ENCODE peak calls at places on chromosomes 16 and 17, in ten cellular contexts. One of them, this sample, is unnamed.

GRCh38 chr17:29848737-29849136 is 81.3 kb downstream of the SSH2 start:
- DNase-seq in NCI-H345: no peak
- DNase-seq in MCF 10A: no peak
- DNase-seq in iPS DF 6.9: no peak
- DNase-seq in effector CD4-positive, alpha-beta T cell: no peak
- DNase-seq in BE2C: no peak
- DNase-seq in germinal center: no peak
- DNase-seq in astrocyte of the spinal cord: peak; percentile 20
- DNase-seq in AG10803: no peak
- DNase-seq in hypothalamus: no peak
- DNase-seq in this sample: no peak

GRCh38 chr17:48577330-48577945 is 712 bp downstream of the HOXB4 start:
- DNase-seq in NCI-H345: no peak
- DNase-seq in MCF 10A: no peak
- DNase-seq in iPS DF 6.9: no peak
- DNase-seq in effector CD4-positive, alpha-beta T cell: no peak
- DNase-seq in BE2C: no peak
- DNase-seq in germinal center: peak; percentile 40
- DNase-seq in astrocyte of the spinal cord: no peak
- DNase-seq in AG10803: peak; percentile 59
- DNase-seq in hypothalamus: no peak
- DNase-seq in this sample: no peak

GRCh38 chr16:88128556-88128955 is 177.3 kb downstream of the BANP start:
- DNase-seq in NCI-H345: no peak
- DNase-seq in MCF 10A: no peak
- DNase-seq in iPS DF 6.9: no peak
- DNase-seq in effector CD4-positive, alpha-beta T cell: no peak
- DNase-seq in BE2C: no peak
- DNase-seq in germinal center: no peak
- DNase-seq in astrocyte of the spinal cord: no peak
- DNase-seq in AG10803: no peak
- DNase-seq in hypothalamus: no peak
- DNase-seq in this sample: no peak

GRCh38 chr17:81644976-81645952 is 8.3 kb downstream of the TSPAN10 start:
- DNase-seq in NCI-H345: no peak
- DNase-seq in MCF 10A: no peak
- DNase-seq in iPS DF 6.9: no peak
- DNase-seq in effector CD4-positive, alpha-beta T cell: no peak
- DNase-seq in BE2C: peak; percentile 51
- DNase-seq in germinal center: no peak
- DNase-seq in astrocyte of the spinal cord: no peak
- DNase-seq in AG10803: no peak
- DNase-seq in hypothalamus: no peak
- DNase-seq in this sample: no peak

GRCh38 chr16:53433509-53433908 is 762 bp upstream of the RBL2 start:
- DNase-seq in NCI-H345: no peak
- DNase-seq in MCF 10A: no peak
- DNase-seq in iPS DF 6.9: no peak
- DNase-seq in effector CD4-positive, alpha-beta T cell: no peak
- DNase-seq in BE2C: no peak
- DNase-seq in germinal center: no peak
- DNase-seq in astrocyte of the spinal cord: no peak
- DNase-seq in AG10803: no peak
- DNase-seq in hypothalamus: no peak
- DNase-seq in this sample: no peak

GRCh38 chr16:4288148-4288921 is 15.5 kb upstream of the TFAP4 start:
- DNase-seq in NCI-H345: peak; percentile 65
- DNase-seq in MCF 10A: peak; percentile 66
- DNase-seq in iPS DF 6.9: no peak
- DNase-seq in effector CD4-positive, alpha-beta T cell: peak; percentile 82
- DNase-seq in BE2C: peak; percentile 84
- DNase-seq in germinal center: peak; percentile 90
- DNase-seq in astrocyte of the spinal cord: peak; percentile 45
- DNase-seq in AG10803: peak; percentile 46
- DNase-seq in hypothalamus: peak; percentile 16
- DNase-seq in this sample: no peak

GRCh38 chr16:15502041-15502725 is 67.8 kb downstream of the BMERB1 start:
- DNase-seq in NCI-H345: no peak
- DNase-seq in MCF 10A: peak; percentile 86
- DNase-seq in iPS DF 6.9: no peak
- DNase-seq in effector CD4-positive, alpha-beta T cell: no peak
- DNase-seq in BE2C: no peak
- DNase-seq in germinal center: no peak
- DNase-seq in astrocyte of the spinal cord: peak; percentile 97
- DNase-seq in AG10803: peak; percentile 83
- DNase-seq in hypothalamus: no peak
- DNase-seq in this sample: no peak

GRCh38 chr16:73527191-73527590 is 479.3 kb upstream of the ZFHX3 start:
- DNase-seq in NCI-H345: no peak
- DNase-seq in MCF 10A: peak; percentile 5
- DNase-seq in iPS DF 6.9: no peak
- DNase-seq in effector CD4-positive, alpha-beta T cell: no peak
- DNase-seq in BE2C: no peak
- DNase-seq in germinal center: no peak
- DNase-seq in astrocyte of the spinal cord: no peak
- DNase-seq in AG10803: no peak
- DNase-seq in hypothalamus: no peak
- DNase-seq in this sample: no peak

GRCh38 chr17:40017422-40018080 is 2.3 kb downstream of the CSF3 start:
- DNase-seq in NCI-H345: no peak
- DNase-seq in MCF 10A: no peak
- DNase-seq in iPS DF 6.9: no peak
- DNase-seq in effector CD4-positive, alpha-beta T cell: no peak
- DNase-seq in BE2C: no peak
- DNase-seq in germinal center: no peak
- DNase-seq in astrocyte of the spinal cord: no peak
- DNase-seq in AG10803: no peak
- DNase-seq in hypothalamus: no peak
- DNase-seq in this sample: no peak

GRCh38 chr16:67167588-67167987 is 2.8 kb upstream of the NOL3 start:
- DNase-seq in NCI-H345: no peak
- DNase-seq in MCF 10A: no peak
- DNase-seq in iPS DF 6.9: no peak
- DNase-seq in effector CD4-positive, alpha-beta T cell: no peak
- DNase-seq in BE2C: no peak
- DNase-seq in germinal center: no peak
- DNase-seq in astrocyte of the spinal cord: no peak
- DNase-seq in AG10803: no peak
- DNase-seq in hypothalamus: no peak
- DNase-seq in this sample: no peak

GRCh38 chr17:77054926-77055325 is 85.8 kb upstream of the SEC14L1 start:
- DNase-seq in NCI-H345: peak; percentile 54
- DNase-seq in MCF 10A: no peak
- DNase-seq in iPS DF 6.9: no peak
- DNase-seq in effector CD4-positive, alpha-beta T cell: no peak
- DNase-seq in BE2C: peak; percentile 73
- DNase-seq in germinal center: no peak
- DNase-seq in astrocyte of the spinal cord: no peak
- DNase-seq in AG10803: no peak
- DNase-seq in hypothalamus: no peak
- DNase-seq in this sample: no peak

GRCh38 chr17:36888236-36888957 is 48.9 kb upstream of the LHX1 start:
- DNase-seq in NCI-H345: peak; percentile 83
- DNase-seq in MCF 10A: no peak
- DNase-seq in iPS DF 6.9: no peak
- DNase-seq in effector CD4-positive, alpha-beta T cell: no peak
- DNase-seq in BE2C: no peak
- DNase-seq in germinal center: no peak
- DNase-seq in astrocyte of the spinal cord: no peak
- DNase-seq in AG10803: no peak
- DNase-seq in hypothalamus: no peak
- DNase-seq in this sample: no peak

GRCh38 chr16:2715519-2715918 is 4.5 kb downstream of the PRSS27 start:
- DNase-seq in NCI-H345: no peak
- DNase-seq in MCF 10A: no peak
- DNase-seq in iPS DF 6.9: no peak
- DNase-seq in effector CD4-positive, alpha-beta T cell: peak; percentile 78
- DNase-seq in BE2C: peak; percentile 63
- DNase-seq in germinal center: peak; percentile 86
- DNase-seq in astrocyte of the spinal cord: peak; percentile 38
- DNase-seq in AG10803: peak; percentile 24
- DNase-seq in hypothalamus: no peak
- DNase-seq in this sample: no peak

GRCh38 chr16:30785126-30786106 is 1.6 kb downstream of the ZNF629 start:
- DNase-seq in NCI-H345: no peak
- DNase-seq in MCF 10A: no peak
- DNase-seq in iPS DF 6.9: no peak
- DNase-seq in effector CD4-positive, alpha-beta T cell: no peak
- DNase-seq in BE2C: no peak
- DNase-seq in germinal center: no peak
- DNase-seq in astrocyte of the spinal cord: no peak
- DNase-seq in AG10803: no peak
- DNase-seq in hypothalamus: no peak
- DNase-seq in this sample: no peak

GRCh38 chr17:17778308-17779014 is 58.3 kb downstream of the SREBF1 start:
- DNase-seq in NCI-H345: no peak
- DNase-seq in MCF 10A: no peak
- DNase-seq in iPS DF 6.9: no peak
- DNase-seq in effector CD4-positive, alpha-beta T cell: no peak
- DNase-seq in BE2C: peak; percentile 39
- DNase-seq in germinal center: no peak
- DNase-seq in astrocyte of the spinal cord: peak; percentile 55
- DNase-seq in AG10803: peak; percentile 79
- DNase-seq in hypothalamus: no peak
- DNase-seq in this sample: no peak

GRCh38 chr17:74870512-74870911 is 2.3 kb downstream of the FDXR start:
- DNase-seq in NCI-H345: no peak
- DNase-seq in MCF 10A: peak; percentile 46
- DNase-seq in iPS DF 6.9: no peak
- DNase-seq in effector CD4-positive, alpha-beta T cell: no peak
- DNase-seq in BE2C: no peak
- DNase-seq in germinal center: no peak
- DNase-seq in astrocyte of the spinal cord: no peak
- DNase-seq in AG10803: peak; percentile 78
- DNase-seq in hypothalamus: no peak
- DNase-seq in this sample: no peak

GRCh38 chr16:81740163-81740562 is 38.9 kb upstream of the PLCG2 start:
- DNase-seq in NCI-H345: no peak
- DNase-seq in MCF 10A: no peak
- DNase-seq in iPS DF 6.9: no peak
- DNase-seq in effector CD4-positive, alpha-beta T cell: no peak
- DNase-seq in BE2C: no peak
- DNase-seq in germinal center: peak; percentile 81
- DNase-seq in astrocyte of the spinal cord: no peak
- DNase-seq in AG10803: no peak
- DNase-seq in hypothalamus: no peak
- DNase-seq in this sample: no peak

GRCh38 chr16:84038491-84038890 is 4.1 kb downstream of the SLC38A8 start:
- DNase-seq in NCI-H345: no peak
- DNase-seq in MCF 10A: no peak
- DNase-seq in iPS DF 6.9: no peak
- DNase-seq in effector CD4-positive, alpha-beta T cell: no peak
- DNase-seq in BE2C: no peak
- DNase-seq in germinal center: no peak
- DNase-seq in astrocyte of the spinal cord: no peak
- DNase-seq in AG10803: no peak
- DNase-seq in hypothalamus: no peak
- DNase-seq in this sample: no peak

GRCh38 chr16:88535857-88536222 is 34.4 kb upstream of the ZC3H18 start:
- DNase-seq in NCI-H345: no peak
- DNase-seq in MCF 10A: no peak
- DNase-seq in iPS DF 6.9: no peak
- DNase-seq in effector CD4-positive, alpha-beta T cell: no peak
- DNase-seq in BE2C: no peak
- DNase-seq in germinal center: no peak
- DNase-seq in astrocyte of the spinal cord: no peak
- DNase-seq in AG10803: no peak
- DNase-seq in hypothalamus: no peak
- DNase-seq in this sample: no peak

GRCh38 chr16:56944954-56945839 is 13.3 kb downstream of the HERPUD1 start:
- DNase-seq in NCI-H345: no peak
- DNase-seq in MCF 10A: no peak
- DNase-seq in iPS DF 6.9: no peak
- DNase-seq in effector CD4-positive, alpha-beta T cell: no peak
- DNase-seq in BE2C: no peak
- DNase-seq in germinal center: no peak
- DNase-seq in astrocyte of the spinal cord: no peak
- DNase-seq in AG10803: no peak
- DNase-seq in hypothalamus: no peak
- DNase-seq in this sample: no peak

GRCh38 chr17:5785343-5785742 is 201.0 kb upstream of the NLRP1 start:
- DNase-seq in NCI-H345: no peak
- DNase-seq in MCF 10A: peak; percentile 30
- DNase-seq in iPS DF 6.9: no peak
- DNase-seq in effector CD4-positive, alpha-beta T cell: no peak
- DNase-seq in BE2C: no peak
- DNase-seq in germinal center: no peak
- DNase-seq in astrocyte of the spinal cord: peak; percentile 68
- DNase-seq in AG10803: peak; percentile 80
- DNase-seq in hypothalamus: no peak
- DNase-seq in this sample: no peak

GRCh38 chr17:8124350-8125195 is 667 bp upstream of the HES7 start:
- DNase-seq in NCI-H345: peak; percentile 50
- DNase-seq in MCF 10A: peak; percentile 37
- DNase-seq in iPS DF 6.9: no peak
- DNase-seq in effector CD4-positive, alpha-beta T cell: no peak
- DNase-seq in BE2C: no peak
- DNase-seq in germinal center: no peak
- DNase-seq in astrocyte of the spinal cord: no peak
- DNase-seq in AG10803: peak; percentile 34
- DNase-seq in hypothalamus: no peak
- DNase-seq in this sample: no peak

GRCh38 chr17:74852237-74853047 is 7.2 kb downstream of the GRIN2C start:
- DNase-seq in NCI-H345: no peak
- DNase-seq in MCF 10A: no peak
- DNase-seq in iPS DF 6.9: peak; percentile 75
- DNase-seq in effector CD4-positive, alpha-beta T cell: peak; percentile 19
- DNase-seq in BE2C: no peak
- DNase-seq in germinal center: peak; percentile 92
- DNase-seq in astrocyte of the spinal cord: no peak
- DNase-seq in AG10803: no peak
- DNase-seq in hypothalamus: no peak
- DNase-seq in this sample: no peak

GRCh38 chr17:44842748-44843147 is 4.9 kb upstream of the HIGD1B start:
- DNase-seq in NCI-H345: no peak
- DNase-seq in MCF 10A: no peak
- DNase-seq in iPS DF 6.9: no peak
- DNase-seq in effector CD4-positive, alpha-beta T cell: no peak
- DNase-seq in BE2C: no peak
- DNase-seq in germinal center: no peak
- DNase-seq in astrocyte of the spinal cord: no peak
- DNase-seq in AG10803: no peak
- DNase-seq in hypothalamus: no peak
- DNase-seq in this sample: no peak

GRCh38 chr17:75574404-75575093 is 13.1 kb upstream of the MYO15B start:
- DNase-seq in NCI-H345: no peak
- DNase-seq in MCF 10A: no peak
- DNase-seq in iPS DF 6.9: no peak
- DNase-seq in effector CD4-positive, alpha-beta T cell: no peak
- DNase-seq in BE2C: no peak
- DNase-seq in germinal center: no peak
- DNase-seq in astrocyte of the spinal cord: no peak
- DNase-seq in AG10803: no peak
- DNase-seq in hypothalamus: no peak
- DNase-seq in this sample: no peak

This sample was measured in thoracic aorta.